ENCODE peak calls at places on chromosome 19, in eight cellular contexts. L is GM12864; Z is stimulated activated CD8-positive, alpha-beta memory T cell treated with anti-CD3 and anti-CD28 coated beads, Interleukin-2, amount 100 ng/mL, for 48 hours; C is activated CD4-positive, CD25-positive, alpha-beta regulatory T cell treated with anti-CD3 and anti-CD28 coated beads, Interleukin-2, amount 50 U/mL, for 16 hours; M is stimulated activated naive CD8-positive, alpha-beta T cell treated with anti-CD3 and anti-CD28 coated beads, Interleukin-15, Interleukin-2, amounts not matched to agents 100 U/mL and 50 U/mL, for 24 hours; D is HFF-Myc; A is neural progenitor cell; P is PC-3. X is an unnamed sample.

GRCh38 chr19:2507109-2507508 is 31.2 kb downstream of the GADD45B start:
- DNase-seq in L (no peak), Z (no peak), C (no peak), M (no peak), D (no peak), A (no peak), P (peak), X (no peak)

GRCh38 chr19:355134-355533 is 10.5 kb upstream of the MIER2 start:
- DNase-seq in L (no peak), Z (no peak), C (no peak), M (no peak), D (no peak), A (no peak), P (peak), X (no peak)

GRCh38 chr19:18128044-18128443 is 24.9 kb upstream of the PIK3R2 start:
- DNase-seq in L (no peak), Z (no peak), C (no peak), M (no peak), D (no peak), A (no peak), P (peak), X (no peak)

GRCh38 chr19:1063030-1063908 is 3.7 kb upstream of the ARHGAP45 start:
- DNase-seq in L (peak), Z (no peak), C (no peak), M (peak), D (no peak), A (no peak), P (peak), X (peak)

GRCh38 chr19:48325265-48325910 is at the start of gene EMP3:
- DNase-seq in L (no peak), Z (peak), C (peak), M (peak), D (peak), A (peak), P (peak), X (peak)

GRCh38 chr19:57406516-57407123 is 4.3 kb upstream of the ZNF17 start:
- DNase-seq in L (no peak), Z (peak), C (peak), M (peak), D (no peak), A (peak), P (peak), X (peak)

GRCh38 chr19:35468637-35469036 is 20.6 kb downstream of the FFAR2 start:
- DNase-seq in L (peak), Z (peak), C (peak), M (peak), D (no peak), A (peak), P (peak), X (peak)

GRCh38 chr19:5395541-5395940 is 54.9 kb upstream of the PTPRS start:
- DNase-seq in L (no peak), Z (no peak), C (no peak), M (no peak), D (no peak), A (peak), P (peak), X (no peak)

GRCh38 chr19:49861127-49861526 is 6.2 kb downstream of the PNKP start:
- DNase-seq in L (no peak), Z (no peak), C (no peak), M (no peak), D (no peak), A (no peak), P (no peak), X (no peak)

GRCh38 chr19:4052114-4052992 is 14.3 kb downstream of the ZBTB7A start:
- DNase-seq in L (no peak), Z (no peak), C (no peak), M (no peak), D (no peak), A (no peak), P (peak), X (no peak)

GRCh38 chr19:31257426-31258130 is 91.7 kb downstream of the TSHZ3 start:
- DNase-seq in L (no peak), Z (no peak), C (no peak), M (no peak), D (no peak), A (no peak), P (no peak), X (no peak)

GRCh38 chr19:2888739-2889224 is 11.9 kb upstream of the ZNF57 start:
- DNase-seq in L (no peak), Z (no peak), C (peak), M (peak), D (no peak), A (no peak), P (no peak), X (peak)

GRCh38 chr19:40613669-40614594 is 12.8 kb downstream of the LTBP4 start:
- DNase-seq in L (peak), Z (peak), C (peak), M (peak), D (no peak), A (peak), P (no peak), X (peak)

GRCh38 chr19:2291185-2291751 is 9.3 kb upstream of the PEAK3 start:
- DNase-seq in L (no peak), Z (no peak), C (no peak), M (no peak), D (no peak), A (peak), P (no peak), X (no peak)

X was measured in activated naive CD4-positive, alpha-beta T cell.